ENCODE peak calls at places on chromosomes 2 and 18, in six cellular contexts. C, I, A, J, Z and M are unnamed samples.

GRCh38 chr18:27661320-27662049 is 476.4 kb upstream of the CHST9 start:
- DNase-seq in C (no peak), I (no peak), A (no peak), J (no peak), Z (no peak), M (peak; percentile 84)

GRCh38 chr2:160315337-160315736 is 115.3 kb upstream of the ITGB6 start:
- DNase-seq in C (no peak), I (no peak), A (no peak), J (peak; percentile 69), Z (no peak), M (no peak)

GRCh38 chr2:120430501-120430830 is 84.5 kb downstream of the INHBB start:
- DNase-seq in C (peak; percentile 5), I (no peak), A (no peak), J (no peak), Z (no peak), M (no peak)

GRCh38 chr2:176830362-176830761 is 382.2 kb upstream of the HNRNPA3 start:
- DNase-seq in C (peak; percentile 36), I (no peak), A (no peak), J (no peak), Z (no peak), M (no peak)

GRCh38 chr2:163736433-163737168 is 793 bp upstream of the FIGN start:
- DNase-seq in C (no peak), I (peak; percentile 20), A (no peak), J (peak; percentile 53), Z (no peak), M (no peak)

GRCh38 chr2:196251132-196251531 is 79.8 kb upstream of the STK17B start:
- DNase-seq in C (no peak), I (no peak), A (no peak), J (no peak), Z (no peak), M (no peak)

GRCh38 chr2:25204190-25204838 is 35.9 kb upstream of the POMC start:
- DNase-seq in C (no peak), I (peak; percentile 13), A (no peak), J (peak; percentile 21), Z (no peak), M (no peak)

GRCh38 chr2:159637988-159638501 is 21.7 kb upstream of the BAZ2B start:
- DNase-seq in C (no peak), I (peak; percentile 93), A (no peak), J (no peak), Z (no peak), M (no peak)

GRCh38 chr2:114192362-114192761 is 250.1 kb upstream of the DPP10 start:
- DNase-seq in C (no peak), I (peak; percentile 5), A (no peak), J (no peak), Z (no peak), M (no peak)

GRCh38 chr2:72605836-72606442 is 219.9 kb downstream of the EXOC6B start:
- DNase-seq in C (no peak), I (peak; percentile 39), A (no peak), J (peak; percentile 43), Z (no peak), M (peak; percentile 19)

GRCh38 chr2:85246348-85246747 is 81.4 kb downstream of the TGOLN2 start:
- DNase-seq in C (no peak), I (no peak), A (no peak), J (no peak), Z (no peak), M (no peak)

GRCh38 chr18:43705850-43706249 is 428.6 kb upstream of the SYT4 start:
- DNase-seq in C (no peak), I (no peak), A (peak; percentile 7), J (no peak), Z (no peak), M (no peak)

GRCh38 chr18:57243624-57244179 is 96.8 kb downstream of the BOD1L2 start:
- DNase-seq in C (no peak), I (no peak), A (no peak), J (no peak), Z (no peak), M (no peak)

GRCh38 chr2:24421668-24422067 is 61.3 kb upstream of the ITSN2 start:
- DNase-seq in C (peak; percentile 78), I (peak; percentile 51), A (no peak), J (peak; percentile 62), Z (no peak), M (peak; percentile 70)

GRCh38 chr18:29018976-29019375 is 842.0 kb upstream of the CDH2 start:
- DNase-seq in C (no peak), I (no peak), A (no peak), J (no peak), Z (no peak), M (no peak)